ENCODE peak calls at places on chromosomes 13 and 19, in seven cellular contexts. Z is neuronal stem cell, Y is mesendoderm, M is IMR-90, K is trophoblast cell, N is mesenchymal stem cell, A is H1. H is an unnamed sample.

GRCh38 chr19:45514376-45515051 is 7.2 kb downstream of the VASP start:
- DNase-seq in Z (no peak), Y (no peak), M (no peak), K (peak), N (no peak), A (no peak), H (no peak)

GRCh38 chr19:12564016-12564664 is 12.9 kb upstream of the ZNF564 start:
- DNase-seq in Z (peak), Y (peak), M (peak), K (peak), N (peak), A (peak), H (peak)

GRCh38 chr13:59721889-59722579 is 441.7 kb downstream of the DIAPH3 start:
- DNase-seq in Z (no peak), Y (no peak), M (no peak), K (no peak), N (no peak), A (no peak), H (no peak)

GRCh38 chr13:31209172-31209818 is 9.5 kb downstream of the B3GLCT start:
- DNase-seq in Z (no peak), Y (peak), M (peak), K (peak), N (peak), A (no peak), H (peak)

GRCh38 chr19:27972291-27973040 is 1240.5 kb downstream of the UQCRFS1 start:
- DNase-seq in Z (no peak), Y (peak), M (no peak), K (no peak), N (no peak), A (no peak), H (no peak)

GRCh38 chr19:49560358-49560900 is 19.9 kb downstream of the NOSIP start:
- DNase-seq in Z (no peak), Y (no peak), M (no peak), K (no peak), N (no peak), A (no peak), H (peak)

GRCh38 chr19:7417671-7418324 is 69.1 kb downstream of the ARHGEF18 start:
- DNase-seq in Z (no peak), Y (peak), M (peak), K (peak), N (peak), A (no peak), H (no peak)

GRCh38 chr19:4338441-4339350 is at the start of gene STAP2:
- DNase-seq in Z (no peak), Y (peak), M (no peak), K (peak), N (peak), A (no peak), H (peak)

GRCh38 chr13:110499621-110500281 is 61.8 kb downstream of the RAB20 start:
- DNase-seq in Z (no peak), Y (no peak), M (peak), K (no peak), N (peak), A (no peak), H (no peak)

GRCh38 chr13:106619688-106620555 is 52.0 kb upstream of the ARGLU1 start:
- DNase-seq in Z (peak), Y (peak), M (peak), K (peak), N (peak), A (peak), H (peak)

GRCh38 chr19:40681039-40681438 is 9.4 kb downstream of the NUMBL start:
- DNase-seq in Z (no peak), Y (no peak), M (no peak), K (no peak), N (no peak), A (no peak), H (no peak)

GRCh38 chr13:32585625-32586021 is 629 bp upstream of the PDS5B start:
- DNase-seq in Z (peak), Y (peak), M (no peak), K (no peak), N (no peak), A (no peak), H (peak)

GRCh38 chr19:10219678-10220077 is 11.5 kb downstream of the S1PR2 start:
- DNase-seq in Z (no peak), Y (peak), M (peak), K (peak), N (peak), A (peak), H (peak)

GRCh38 chr13:97020194-97020593 is 25.9 kb upstream of the OXGR1 start:
- DNase-seq in Z (no peak), Y (no peak), M (no peak), K (peak), N (no peak), A (no peak), H (no peak)

GRCh38 chr13:24281188-24282008 is 28.0 kb upstream of the C1QTNF9 start:
- DNase-seq in Z (no peak), Y (no peak), M (no peak), K (no peak), N (no peak), A (no peak), H (no peak)

GRCh38 chr19:6378036-6378435 is 2.3 kb upstream of the PSPN start:
- DNase-seq in Z (no peak), Y (peak), M (peak), K (peak), N (peak), A (no peak), H (no peak)

GRCh38 chr13:112967666-112968379 is 1.2 kb upstream of the MCF2L start:
- DNase-seq in Z (peak), Y (no peak), M (no peak), K (peak), N (no peak), A (no peak), H (no peak)

GRCh38 chr13:47334173-47334572 is 437.3 kb upstream of the HTR2A start:
- DNase-seq in Z (no peak), Y (no peak), M (peak), K (no peak), N (peak), A (no peak), H (no peak)

GRCh38 chr19:40217027-40217810 is 965 bp downstream of the TTC9B start:
- DNase-seq in Z (no peak), Y (peak), M (no peak), K (peak), N (no peak), A (peak), H (peak)

GRCh38 chr13:47678201-47678963 is 322.7 kb downstream of the SUCLA2 start:
- DNase-seq in Z (peak), Y (no peak), M (no peak), K (peak), N (no peak), A (no peak), H (no peak)

GRCh38 chr19:49684983-49685553 is 4.3 kb upstream of the ADM5 start:
- DNase-seq in Z (no peak), Y (no peak), M (no peak), K (no peak), N (no peak), A (no peak), H (no peak)

GRCh38 chr19:41154060-41154459 is 39.0 kb upstream of the CYP2S1 start:
- DNase-seq in Z (no peak), Y (no peak), M (no peak), K (no peak), N (no peak), A (no peak), H (no peak)

GRCh38 chr13:37479901-37480300 is 118.7 kb downstream of the POSTN start:
- DNase-seq in Z (no peak), Y (no peak), M (peak), K (no peak), N (no peak), A (no peak), H (no peak)

GRCh38 chr13:57629821-57630235 is 1.7 kb upstream of the PCDH17 start:
- DNase-seq in Z (peak), Y (peak), M (peak), K (peak), N (peak), A (peak), H (peak)

GRCh38 chr19:51327066-51327985 is 14.6 kb downstream of the VSIG10L start:
- DNase-seq in Z (peak), Y (peak), M (peak), K (peak), N (peak), A (peak), H (peak)

GRCh38 chr13:110250258-110250891 is 56.6 kb downstream of the COL4A1 start:
- DNase-seq in Z (no peak), Y (no peak), M (peak), K (peak), N (peak), A (no peak), H (no peak)

GRCh38 chr19:5031231-5032100 is 62.6 kb downstream of the KDM4B start:
- DNase-seq in Z (peak), Y (peak), M (peak), K (peak), N (peak), A (peak), H (peak)

GRCh38 chr13:30577381-30577780 is 40.3 kb upstream of the USPL1 start:
- DNase-seq in Z (no peak), Y (peak), M (peak), K (peak), N (peak), A (no peak), H (no peak)

GRCh38 chr19:12766051-12766521 is 9.3 kb downstream of the HOOK2 start:
- DNase-seq in Z (no peak), Y (no peak), M (peak), K (peak), N (no peak), A (no peak), H (peak)

GRCh38 chr13:77048592-77048991 is 21.6 kb upstream of the FBXL3 start:
- DNase-seq in Z (peak), Y (peak), M (no peak), K (no peak), N (no peak), A (no peak), H (peak)

DNA sequence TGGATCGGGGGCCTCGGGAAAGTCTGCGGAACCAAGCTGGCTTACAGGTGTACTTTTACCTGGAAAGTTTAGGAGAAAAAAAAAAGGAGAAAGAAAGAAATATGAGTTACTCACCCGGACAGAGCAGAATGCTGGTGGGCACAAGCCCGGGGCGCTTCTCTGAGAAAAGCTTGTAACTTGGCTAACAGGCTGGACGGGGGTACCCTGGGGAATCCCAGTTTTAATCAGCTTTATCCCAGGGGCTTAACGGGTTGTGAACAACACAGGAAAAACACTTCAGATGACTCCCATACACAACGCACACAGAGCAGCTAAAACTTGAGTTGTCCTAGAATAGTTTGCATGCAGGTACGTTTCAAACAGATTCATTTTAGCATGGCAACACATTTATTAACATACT is 37.3 kb downstream of the KLF2 start:
- DNase-seq in Z (no peak), Y (no peak), M (no peak), K (no peak), N (no peak), A (no peak), H (no peak)
- H3K23ac ChIP-seq in Z (no peak), Y (no peak), M (no peak), K (no peak), N (no peak), A (no peak), H (no peak)

GRCh38 chr13:99663908-99664307 is 162.6 kb downstream of the TM9SF2 start:
- DNase-seq in Z (no peak), Y (no peak), M (no peak), K (no peak), N (no peak), A (no peak), H (no peak)
- H3K23ac ChIP-seq in Z (no peak), Y (no peak), M (no peak), K (no peak), N (no peak), A (no peak), H (no peak)

GRCh38 chr19:55940306-55940705 is 7.3 kb upstream of the NLRP8 start:
- DNase-seq in Z (no peak), Y (no peak), M (no peak), K (no peak), N (no peak), A (no peak), H (no peak)
- H3K23ac ChIP-seq in Z (no peak), Y (no peak), M (no peak), K (no peak), N (no peak), A (no peak), H (no peak)

DNA sequence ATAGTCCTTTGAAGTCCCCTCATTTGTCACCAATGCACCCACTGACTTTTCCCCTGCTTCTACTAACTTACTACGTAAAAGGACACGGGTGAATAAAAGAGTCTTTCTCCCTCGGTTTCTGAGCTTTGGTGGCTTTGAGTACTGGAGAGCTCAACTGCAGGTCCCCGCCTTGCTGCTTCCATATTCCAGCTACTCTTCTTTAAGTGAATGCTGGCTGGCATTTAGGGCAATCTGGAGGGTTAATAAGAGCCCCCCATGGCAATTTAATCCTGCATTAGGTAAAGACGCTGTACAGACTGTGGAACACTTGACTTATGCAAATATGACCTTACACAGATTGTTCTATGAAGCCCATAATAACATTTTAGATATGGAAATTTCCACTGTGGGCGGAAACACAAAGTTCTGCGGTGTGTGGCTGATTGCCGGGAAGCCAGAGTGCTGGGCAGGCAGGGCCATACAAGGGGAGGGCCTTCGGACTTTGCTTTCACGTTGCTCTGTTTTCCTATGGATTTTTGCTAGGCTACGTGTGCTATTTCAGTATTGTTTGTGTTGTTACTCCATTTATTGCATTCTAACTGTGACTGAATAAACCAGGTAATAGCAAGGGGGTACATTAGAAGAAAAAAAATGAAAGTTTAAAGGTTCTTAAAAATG is 97.5 kb downstream of the SLC10A2 start:
- DNase-seq in Z (no peak), Y (no peak), M (no peak), K (no peak), N (no peak), A (no peak), H (no peak)
- H3K23ac ChIP-seq in Z (no peak), Y (no peak), M (no peak), K (no peak), N (no peak), A (no peak), H (no peak)

DNA sequence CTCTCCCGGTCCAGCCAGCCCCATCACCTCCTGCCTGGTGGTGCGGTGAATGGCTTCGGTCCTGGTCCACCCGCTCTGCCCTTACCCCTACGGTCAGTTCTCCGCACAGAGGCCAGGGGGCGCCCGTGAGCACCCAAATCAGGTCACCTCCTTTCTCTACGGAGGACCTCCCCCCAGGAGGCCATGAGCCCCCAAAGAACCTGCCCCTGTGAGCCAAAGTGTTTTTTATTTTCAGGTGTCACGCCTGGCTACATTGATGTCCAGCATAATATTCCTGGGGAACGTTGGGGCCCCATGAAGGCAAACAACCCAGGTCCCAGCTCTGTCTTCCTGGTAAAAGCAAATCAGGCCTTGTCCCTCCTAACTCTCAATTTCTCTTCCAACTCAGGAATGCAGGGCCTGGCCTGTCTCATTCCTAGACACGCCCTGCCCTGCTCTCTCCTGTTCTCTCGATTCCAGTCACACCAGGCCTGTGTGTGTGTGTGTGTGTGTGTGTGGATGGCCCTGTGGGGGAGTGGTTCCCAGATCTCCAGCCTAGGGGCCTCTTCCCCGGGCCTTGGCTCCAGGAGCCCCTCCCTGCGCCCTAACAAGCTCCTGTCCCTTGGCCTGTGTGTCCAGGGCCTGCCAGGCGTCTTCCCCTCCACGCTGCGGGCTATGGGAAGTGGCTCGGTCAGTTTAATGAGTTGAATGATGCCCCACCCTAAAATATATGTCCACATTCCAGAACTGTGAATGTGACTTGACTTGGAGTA is 9.7 kb upstream of the GIPC1 start:
- DNase-seq in Z (no peak), Y (peak), M (peak), K (peak), N (peak), A (no peak), H (peak)
- H3K23ac ChIP-seq in Z (no peak), Y (no peak), M (peak), K (no peak), N (peak), A (no peak), H (no peak)

DNA sequence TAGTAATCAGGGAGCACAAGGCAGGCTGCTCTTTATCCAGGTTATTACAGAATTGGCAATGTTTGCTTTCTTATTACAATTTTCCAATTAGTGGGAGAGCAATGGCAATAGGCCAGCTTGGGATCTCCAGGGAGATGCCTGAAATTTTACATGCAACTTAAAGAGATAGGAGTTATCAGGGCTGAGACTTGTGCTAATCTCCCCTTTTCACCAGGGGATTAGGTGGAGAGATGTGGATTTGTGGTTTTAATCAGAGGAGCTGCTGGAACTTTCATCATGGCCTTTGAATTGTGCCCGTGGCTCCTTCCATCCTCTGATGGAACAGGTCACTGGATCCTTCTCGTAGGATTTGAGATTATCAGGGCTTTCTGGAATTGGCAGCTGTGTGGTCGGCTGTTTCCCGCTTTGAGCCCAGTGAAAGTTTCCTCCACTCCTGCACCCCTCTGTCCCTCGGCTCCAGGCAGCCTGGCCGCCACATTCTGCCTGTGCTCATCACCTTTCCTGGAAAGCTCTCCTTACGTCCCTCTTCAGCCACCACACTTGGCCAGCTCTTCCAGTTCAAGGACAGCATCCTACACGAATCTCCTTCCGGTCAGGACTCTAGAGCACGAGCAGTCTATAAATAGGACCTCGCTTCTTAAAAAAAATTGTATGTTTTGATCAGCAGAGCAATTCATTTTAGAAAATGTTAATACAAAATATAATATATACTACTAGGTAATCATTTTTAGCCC is 47.1 kb downstream of the CBY2 start:
- DNase-seq in Z (no peak), Y (peak), M (no peak), K (no peak), N (no peak), A (no peak), H (no peak)
- H3K23ac ChIP-seq in Z (no peak), Y (no peak), M (no peak), K (no peak), N (no peak), A (no peak), H (no peak)

GRCh38 chr19:1853295-1854031 is 5.2 kb upstream of the REXO1 start:
- DNase-seq in Z (no peak), Y (peak), M (peak), K (peak), N (peak), A (no peak), H (peak)
- H3K23ac ChIP-seq in Z (peak), Y (no peak), M (no peak), K (no peak), N (no peak), A (no peak), H (no peak)

DNA sequence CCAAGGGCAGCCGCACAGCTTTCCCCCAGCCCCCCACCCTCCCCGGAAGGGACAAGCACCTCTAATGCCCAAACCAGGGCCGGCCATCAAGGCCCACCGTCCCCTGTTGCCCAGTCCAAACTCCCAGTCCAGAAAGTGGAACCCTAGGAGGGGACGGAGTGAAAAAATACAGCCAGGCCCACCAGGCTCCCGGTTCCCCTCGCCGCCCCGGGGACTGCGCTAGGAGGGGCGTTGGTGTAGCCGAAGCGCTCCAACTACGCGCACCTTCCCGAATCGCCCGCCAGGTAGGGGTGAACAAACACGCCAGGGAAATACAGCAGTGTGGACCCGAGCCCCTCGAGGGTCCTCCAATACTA is 1.3 kb downstream of the KLF16 start:
- DNase-seq in Z (no peak), Y (no peak), M (no peak), K (no peak), N (no peak), A (no peak), H (no peak)
- H3K23ac ChIP-seq in Z (peak), Y (no peak), M (peak), K (no peak), N (peak), A (no peak), H (no peak)